ENCODE peak calls at places on chromosomes 16 and 17, in six cellular contexts. K is stimulated activated CD8-positive, alpha-beta memory T cell treated with anti-CD3 and anti-CD28 coated beads, Interleukin-12 subunit alpha, Interleukin-12 subunit beta, amount 100 ng/mL, for 4 hours; E is NAMALWA; D is NCI-H1092 treated with DMSO at 0.1 percent for 48 hours; I is bronchial epithelial cell; F is stimulated activated CD4-positive, alpha-beta T cell treated with anti-CD3 and anti-CD28 coated beads, Interleukin-12 subunit alpha, Interleukin-12 subunit beta, amount 100 ng/mL, for 48 hours. S is an unnamed sample.

GRCh38 chr16:17945080-17945601 is 391.4 kb downstream of the NPIPA8 start:
- DNase-seq in K (no peak), E (no peak), D (no peak), I (no peak), F (no peak), S (no peak)

GRCh38 chr17:72134560-72135399 is 14.0 kb downstream of the SOX9 start:
- DNase-seq in K (no peak), E (no peak), D (no peak), I (no peak), F (no peak), S (no peak)

GRCh38 chr17:75587718-75588545 is at the start of gene MYO15B:
- DNase-seq in K (peak), E (no peak), D (peak), I (no peak), F (peak), S (peak)

GRCh38 chr17:1147664-1148063 is 32.1 kb downstream of the ABR start:
- DNase-seq in K (no peak), E (no peak), D (peak), I (peak), F (no peak), S (no peak)

GRCh38 chr16:87411375-87412271 is 19.5 kb downstream of the MAP1LC3B start:
- DNase-seq in K (no peak), E (no peak), D (no peak), I (no peak), F (no peak), S (no peak)

GRCh38 chr17:59838196-59838911 is 54.4 kb downstream of the TUBD1 start:
- DNase-seq in K (no peak), E (peak), D (no peak), I (no peak), F (no peak), S (no peak)

GRCh38 chr17:75869282-75870141 is 8.9 kb downstream of the TRIM47 start:
- DNase-seq in K (no peak), E (no peak), D (peak), I (peak), F (no peak), S (no peak)

GRCh38 chr16:10387378-10387681 is 1.5 kb downstream of the ATF7IP2 start:
- DNase-seq in K (no peak), E (peak), D (no peak), I (no peak), F (no peak), S (no peak)

GRCh38 chr17:33140413-33141099 is 148.9 kb downstream of the SPACA3 start:
- DNase-seq in K (no peak), E (no peak), D (peak), I (no peak), F (no peak), S (no peak)

GRCh38 chr16:66382966-66383299 is 16.4 kb downstream of the CDH5 start:
- DNase-seq in K (no peak), E (no peak), D (no peak), I (peak), F (no peak), S (no peak)

GRCh38 chr17:841313-841712 is 59.2 kb downstream of the MRM3 start:
- DNase-seq in K (no peak), E (no peak), D (no peak), I (no peak), F (no peak), S (no peak)

GRCh38 chr16:11877374-11877773 is 26.0 kb upstream of the RSL1D1 start:
- DNase-seq in K (no peak), E (no peak), D (no peak), I (no peak), F (no peak), S (no peak)

GRCh38 chr16:1721372-1721771 is 15.4 kb downstream of the MAPK8IP3 start:
- DNase-seq in K (no peak), E (no peak), D (no peak), I (no peak), F (no peak), S (no peak)

GRCh38 chr17:62630365-62631085 is 3.1 kb downstream of the MRC2 start:
- DNase-seq in K (no peak), E (no peak), D (no peak), I (peak), F (no peak), S (no peak)

GRCh38 chr17:16817201-16817600 is 127.2 kb downstream of the CCDC144A start:
- DNase-seq in K (no peak), E (no peak), D (no peak), I (no peak), F (no peak), S (no peak)

GRCh38 chr16:77913738-77914263 is 108.5 kb upstream of the CLEC3A start:
- DNase-seq in K (no peak), E (no peak), D (no peak), I (no peak), F (no peak), S (no peak)

GRCh38 chr17:69047368-69048263 is 13.1 kb downstream of the ABCA9 start:
- DNase-seq in K (no peak), E (no peak), D (no peak), I (peak), F (no peak), S (no peak)

GRCh38 chr17:43840814-43841213 is 6.2 kb upstream of the CD300LG start:
- DNase-seq in K (no peak), E (peak), D (no peak), I (no peak), F (no peak), S (no peak)

GRCh38 chr16:12199524-12199923 is 223.0 kb downstream of the SNX29 start:
- DNase-seq in K (no peak), E (no peak), D (no peak), I (no peak), F (no peak), S (no peak)

GRCh38 chr16:89422905-89423630 is 67.3 kb downstream of the ANKRD11 start:
- DNase-seq in K (peak), E (no peak), D (no peak), I (peak), F (peak), S (peak)

GRCh38 chr16:69404275-69404805 is 18.5 kb upstream of the TERF2 start:
- DNase-seq in K (no peak), E (no peak), D (no peak), I (peak), F (no peak), S (no peak)

GRCh38 chr16:49505556-49505955 is 132.0 kb downstream of the C16orf78 start:
- DNase-seq in K (no peak), E (no peak), D (no peak), I (no peak), F (no peak), S (no peak)

GRCh38 chr16:29989111-29989858 is 6.1 kb downstream of the HIRIP3 start:
- DNase-seq in K (no peak), E (no peak), D (no peak), I (no peak), F (no peak), S (no peak)

GRCh38 chr17:74812109-74812864 is 36.1 kb upstream of the NAT9 start:
- DNase-seq in K (no peak), E (no peak), D (no peak), I (no peak), F (no peak), S (no peak)

GRCh38 chr17:8946476-8946875 is 19.0 kb downstream of the PIK3R5 start:
- DNase-seq in K (no peak), E (no peak), D (no peak), I (no peak), F (no peak), S (no peak)

GRCh38 chr17:45702666-45703266 is 81.4 kb upstream of the CRHR1 start:
- DNase-seq in K (no peak), E (no peak), D (no peak), I (peak), F (no peak), S (no peak)

GRCh38 chr16:81066700-81067099 is 10.3 kb downstream of the C16orf46 start:
- DNase-seq in K (no peak), E (no peak), D (no peak), I (no peak), F (no peak), S (no peak)

GRCh38 chr17:4696432-4696796 is 7.5 kb downstream of the PELP1 start:
- DNase-seq in K (no peak), E (no peak), D (no peak), I (no peak), F (no peak), S (no peak)

S was measured in activated CD4-positive, CD25-positive, alpha-beta regulatory T cell.